ENCODE peak calls at places on chromosomes 12 and 14, in four cellular contexts. One of them, this sample, is unnamed.

GRCh38 chr12:12880537-12880936 is 10.8 kb upstream of the GPRC5A start:
- DNase-seq in brain microvascular endothelial cell: no peak
- DNase-seq in AG04450: no peak
- DNase-seq in mucosa of descending colon: no peak
- DNase-seq in this sample: no peak

GRCh38 chr14:23364164-23364571 is 804 bp downstream of the EFS start:
- DNase-seq in brain microvascular endothelial cell: no peak
- DNase-seq in AG04450: no peak
- DNase-seq in mucosa of descending colon: no peak
- DNase-seq in this sample: no peak

GRCh38 chr14:48035836-48036235 is 360.4 kb upstream of the MDGA2 start:
- DNase-seq in brain microvascular endothelial cell: no peak
- DNase-seq in AG04450: no peak
- DNase-seq in mucosa of descending colon: no peak
- DNase-seq in this sample: no peak

GRCh38 chr14:81625343-81625742 is 91.7 kb upstream of the SEL1L start:
- DNase-seq in brain microvascular endothelial cell: no peak
- DNase-seq in AG04450: no peak
- DNase-seq in mucosa of descending colon: no peak
- DNase-seq in this sample: no peak

GRCh38 chr14:32087173-32087861 is 10.2 kb downstream of the ARHGAP5 start:
- DNase-seq in brain microvascular endothelial cell: peak
- DNase-seq in AG04450: no peak
- DNase-seq in mucosa of descending colon: no peak
- DNase-seq in this sample: no peak

GRCh38 chr14:38073641-38074040 is 134.1 kb upstream of the SSTR1 start:
- DNase-seq in brain microvascular endothelial cell: no peak
- DNase-seq in AG04450: no peak
- DNase-seq in mucosa of descending colon: no peak
- DNase-seq in this sample: no peak

GRCh38 chr12:109452489-109452888 is 24.6 kb downstream of the KCTD10 start:
- DNase-seq in brain microvascular endothelial cell: no peak
- DNase-seq in AG04450: no peak
- DNase-seq in mucosa of descending colon: no peak
- DNase-seq in this sample: no peak

GRCh38 chr14:104827173-104828055 is 26.5 kb downstream of the ZBTB42 start:
- DNase-seq in brain microvascular endothelial cell: no peak
- DNase-seq in AG04450: no peak
- DNase-seq in mucosa of descending colon: peak
- DNase-seq in this sample: no peak

GRCh38 chr12:46472893-46473633 is 100.5 kb upstream of the SLC38A2 start:
- DNase-seq in brain microvascular endothelial cell: peak
- DNase-seq in AG04450: no peak
- DNase-seq in mucosa of descending colon: peak
- DNase-seq in this sample: no peak

GRCh38 chr14:78933948-78934524 is 763.9 kb downstream of the NRXN3 start:
- DNase-seq in brain microvascular endothelial cell: no peak
- DNase-seq in AG04450: peak
- DNase-seq in mucosa of descending colon: peak
- DNase-seq in this sample: no peak

GRCh38 chr14:100708349-100709217 is 18.1 kb upstream of the DLK1 start:
- DNase-seq in brain microvascular endothelial cell: no peak
- DNase-seq in AG04450: no peak
- DNase-seq in mucosa of descending colon: peak
- DNase-seq in this sample: peak

GRCh38 chr12:108731866-108732461 is 646 bp upstream of the CORO1C start:
- DNase-seq in brain microvascular endothelial cell: peak
- DNase-seq in AG04450: peak
- DNase-seq in mucosa of descending colon: peak
- DNase-seq in this sample: peak

GRCh38 chr12:132406498-132407461 is 77.4 kb upstream of the GALNT9 start:
- DNase-seq in brain microvascular endothelial cell: no peak
- DNase-seq in AG04450: no peak
- DNase-seq in mucosa of descending colon: no peak
- DNase-seq in this sample: no peak

GRCh38 chr12:27048822-27049752 is 26.7 kb downstream of the MED21 start:
- DNase-seq in brain microvascular endothelial cell: peak
- DNase-seq in AG04450: peak
- DNase-seq in mucosa of descending colon: no peak
- DNase-seq in this sample: peak

GRCh38 chr12:76374395-76375020 is 26.3 kb upstream of the BBS10 start:
- DNase-seq in brain microvascular endothelial cell: no peak
- DNase-seq in AG04450: no peak
- DNase-seq in mucosa of descending colon: no peak
- DNase-seq in this sample: no peak

GRCh38 chr14:77582511-77582910 is 33.9 kb downstream of the SPTLC2 start:
- DNase-seq in brain microvascular endothelial cell: no peak
- DNase-seq in AG04450: no peak
- DNase-seq in mucosa of descending colon: no peak
- DNase-seq in this sample: no peak

GRCh38 chr14:96047101-96047500 is 7.9 kb downstream of the C14orf132 start:
- DNase-seq in brain microvascular endothelial cell: no peak
- DNase-seq in AG04450: no peak
- DNase-seq in mucosa of descending colon: no peak
- DNase-seq in this sample: no peak
- H3K4me3 ChIP-seq in brain microvascular endothelial cell: no peak
- H3K4me3 ChIP-seq in AG04450: no peak
- H3K4me3 ChIP-seq in mucosa of descending colon: no peak
- H3K4me3 ChIP-seq in this sample: no peak

GRCh38 chr14:68377056-68377455 is 415.8 kb downstream of the ZFP36L1 start:
- DNase-seq in brain microvascular endothelial cell: no peak
- DNase-seq in AG04450: no peak
- DNase-seq in mucosa of descending colon: no peak
- DNase-seq in this sample: no peak
- H3K4me3 ChIP-seq in brain microvascular endothelial cell: no peak
- H3K4me3 ChIP-seq in AG04450: no peak
- H3K4me3 ChIP-seq in mucosa of descending colon: no peak
- H3K4me3 ChIP-seq in this sample: no peak

GRCh38 chr12:77916276-77916675 is 85.6 kb downstream of the NAV3 start:
- DNase-seq in brain microvascular endothelial cell: no peak
- DNase-seq in AG04450: no peak
- DNase-seq in mucosa of descending colon: no peak
- DNase-seq in this sample: no peak
- H3K4me3 ChIP-seq in brain microvascular endothelial cell: no peak
- H3K4me3 ChIP-seq in AG04450: no peak
- H3K4me3 ChIP-seq in mucosa of descending colon: no peak
- H3K4me3 ChIP-seq in this sample: no peak

DNA sequence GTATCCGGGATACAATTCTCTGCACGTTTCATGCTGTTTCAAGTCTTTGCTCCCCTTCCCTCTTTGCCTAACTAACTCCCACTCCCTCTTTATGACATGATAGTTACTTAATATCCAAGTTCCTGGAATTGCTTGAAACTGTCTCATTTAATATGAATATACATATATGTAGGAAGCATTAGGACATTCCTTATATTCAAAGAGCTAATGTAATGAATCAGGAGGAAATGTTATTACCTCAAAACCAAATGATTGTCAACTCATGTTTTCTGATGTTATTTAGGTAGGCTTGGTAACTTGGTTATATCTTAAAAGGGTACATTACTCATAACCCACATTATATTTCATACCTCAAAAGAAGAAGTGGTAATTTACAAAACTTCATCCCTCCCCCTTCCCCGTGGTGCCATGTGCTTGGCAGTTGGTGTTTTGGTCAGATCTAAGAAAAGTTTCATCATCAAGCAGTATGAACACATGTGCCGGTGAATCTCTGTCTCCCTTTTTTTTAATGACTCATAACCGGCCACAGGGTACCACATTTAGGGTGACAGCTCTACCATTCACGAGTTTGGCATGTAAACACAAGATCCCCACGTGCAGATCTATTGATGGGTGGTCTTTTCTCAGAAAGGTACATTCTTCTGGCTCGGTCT is 56.5 kb downstream of the HCAR2 start:
- DNase-seq in brain microvascular endothelial cell: peak
- DNase-seq in AG04450: peak
- DNase-seq in mucosa of descending colon: peak
- DNase-seq in this sample: peak
- H3K4me3 ChIP-seq in brain microvascular endothelial cell: no peak
- H3K4me3 ChIP-seq in AG04450: no peak
- H3K4me3 ChIP-seq in mucosa of descending colon: no peak
- H3K4me3 ChIP-seq in this sample: no peak

DNA sequence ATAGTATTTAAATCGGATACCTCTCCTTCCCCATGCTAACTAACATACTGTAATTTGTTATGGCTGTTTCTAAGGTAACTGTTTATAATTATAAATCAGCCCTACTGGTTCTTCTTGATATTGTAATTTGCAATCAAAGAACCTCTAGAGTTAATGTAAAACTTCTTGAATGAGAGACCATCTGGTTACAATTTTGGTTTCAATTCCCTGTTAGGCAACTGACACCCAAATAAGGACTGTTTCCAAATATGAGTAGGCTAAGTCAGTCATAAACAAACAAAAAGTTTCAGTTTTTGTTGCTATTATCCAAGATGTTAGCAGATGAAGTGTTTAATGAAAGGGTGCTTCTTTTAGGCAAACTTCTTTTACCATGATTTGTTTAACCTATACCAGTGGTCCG is 120.2 kb upstream of the DNM1L start:
- DNase-seq in brain microvascular endothelial cell: no peak
- DNase-seq in AG04450: no peak
- DNase-seq in mucosa of descending colon: no peak
- DNase-seq in this sample: no peak
- H3K4me3 ChIP-seq in brain microvascular endothelial cell: no peak
- H3K4me3 ChIP-seq in AG04450: no peak
- H3K4me3 ChIP-seq in mucosa of descending colon: no peak
- H3K4me3 ChIP-seq in this sample: no peak

GRCh38 chr12:106551410-106551809 is 31.4 kb upstream of the RFX4 start:
- DNase-seq in brain microvascular endothelial cell: no peak
- DNase-seq in AG04450: no peak
- DNase-seq in mucosa of descending colon: no peak
- DNase-seq in this sample: no peak

GRCh38 chr12:106552228-106552627 is 30.6 kb upstream of the RFX4 start:
- DNase-seq in brain microvascular endothelial cell: no peak
- DNase-seq in AG04450: no peak
- DNase-seq in mucosa of descending colon: no peak
- DNase-seq in this sample: no peak
- H3K4me3 ChIP-seq in brain microvascular endothelial cell: no peak
- H3K4me3 ChIP-seq in AG04450: no peak
- H3K4me3 ChIP-seq in mucosa of descending colon: no peak
- H3K4me3 ChIP-seq in this sample: no peak